ENCODE peak calls at places on chromosomes 5 and 9, in four cellular contexts. One of them, this sample, is unnamed.

GRCh38 chr5:130166839-130167490 is 262.7 kb downstream of the CHSY3 start:
- DNase-seq in GM10248: no peak
- DNase-seq in mammary epithelial cell: no peak
- DNase-seq in activated naive CD8-positive, alpha-beta T cell treated with anti-CD3 and anti-CD28 coated beads, Interleukin-2, amount 50 U/mL, for 24 hours: no peak
- DNase-seq in this sample: no peak

GRCh38 chr5:40550481-40550880 is 129.2 kb upstream of the PTGER4 start:
- DNase-seq in GM10248: no peak
- DNase-seq in mammary epithelial cell: no peak
- DNase-seq in activated naive CD8-positive, alpha-beta T cell treated with anti-CD3 and anti-CD28 coated beads, Interleukin-2, amount 50 U/mL, for 24 hours: no peak
- DNase-seq in this sample: no peak

GRCh38 chr5:172740483-172741205 is 30.4 kb downstream of the DUSP1 start:
- DNase-seq in GM10248: no peak
- DNase-seq in mammary epithelial cell: peak
- DNase-seq in activated naive CD8-positive, alpha-beta T cell treated with anti-CD3 and anti-CD28 coated beads, Interleukin-2, amount 50 U/mL, for 24 hours: no peak
- DNase-seq in this sample: no peak

GRCh38 chr9:19149230-19149629 is 21.9 kb upstream of the PLIN2 start:
- DNase-seq in GM10248: no peak
- DNase-seq in mammary epithelial cell: no peak
- DNase-seq in activated naive CD8-positive, alpha-beta T cell treated with anti-CD3 and anti-CD28 coated beads, Interleukin-2, amount 50 U/mL, for 24 hours: no peak
- DNase-seq in this sample: no peak

GRCh38 chr5:31986101-31986500 is 188.0 kb downstream of the GOLPH3 start:
- DNase-seq in GM10248: no peak
- DNase-seq in mammary epithelial cell: no peak
- DNase-seq in activated naive CD8-positive, alpha-beta T cell treated with anti-CD3 and anti-CD28 coated beads, Interleukin-2, amount 50 U/mL, for 24 hours: no peak
- DNase-seq in this sample: no peak

GRCh38 chr9:118991366-118992285 is 377.6 kb downstream of the BRINP1 start:
- DNase-seq in GM10248: no peak
- DNase-seq in mammary epithelial cell: peak
- DNase-seq in activated naive CD8-positive, alpha-beta T cell treated with anti-CD3 and anti-CD28 coated beads, Interleukin-2, amount 50 U/mL, for 24 hours: no peak
- DNase-seq in this sample: no peak

GRCh38 chr5:505946-506555 is 18.2 kb downstream of the SLC9A3 start:
- DNase-seq in GM10248: no peak
- DNase-seq in mammary epithelial cell: no peak
- DNase-seq in activated naive CD8-positive, alpha-beta T cell treated with anti-CD3 and anti-CD28 coated beads, Interleukin-2, amount 50 U/mL, for 24 hours: no peak
- DNase-seq in this sample: no peak

GRCh38 chr5:144060598-144060997 is 109.9 kb downstream of the YIPF5 start:
- DNase-seq in GM10248: no peak
- DNase-seq in mammary epithelial cell: peak
- DNase-seq in activated naive CD8-positive, alpha-beta T cell treated with anti-CD3 and anti-CD28 coated beads, Interleukin-2, amount 50 U/mL, for 24 hours: no peak
- DNase-seq in this sample: no peak

GRCh38 chr5:150341331-150341730 is 16.2 kb upstream of the TCOF1 start:
- DNase-seq in GM10248: no peak
- DNase-seq in mammary epithelial cell: no peak
- DNase-seq in activated naive CD8-positive, alpha-beta T cell treated with anti-CD3 and anti-CD28 coated beads, Interleukin-2, amount 50 U/mL, for 24 hours: no peak
- DNase-seq in this sample: peak

GRCh38 chr5:108548684-108549596 is 167.0 kb upstream of the FBXL17 start:
- DNase-seq in GM10248: no peak
- DNase-seq in mammary epithelial cell: no peak
- DNase-seq in activated naive CD8-positive, alpha-beta T cell treated with anti-CD3 and anti-CD28 coated beads, Interleukin-2, amount 50 U/mL, for 24 hours: no peak
- DNase-seq in this sample: no peak

GRCh38 chr9:137742698-137743097 is 123.9 kb downstream of the EHMT1 start:
- DNase-seq in GM10248: no peak
- DNase-seq in mammary epithelial cell: no peak
- DNase-seq in activated naive CD8-positive, alpha-beta T cell treated with anti-CD3 and anti-CD28 coated beads, Interleukin-2, amount 50 U/mL, for 24 hours: no peak
- DNase-seq in this sample: no peak

GRCh38 chr5:179431221-179431620 is 86.0 kb upstream of the ADAMTS2 start:
- DNase-seq in GM10248: no peak
- DNase-seq in mammary epithelial cell: no peak
- DNase-seq in activated naive CD8-positive, alpha-beta T cell treated with anti-CD3 and anti-CD28 coated beads, Interleukin-2, amount 50 U/mL, for 24 hours: no peak
- DNase-seq in this sample: no peak

GRCh38 chr9:124813496-124814177 is 36.7 kb downstream of the OLFML2A start:
- DNase-seq in GM10248: no peak
- DNase-seq in mammary epithelial cell: peak
- DNase-seq in activated naive CD8-positive, alpha-beta T cell treated with anti-CD3 and anti-CD28 coated beads, Interleukin-2, amount 50 U/mL, for 24 hours: no peak
- DNase-seq in this sample: no peak

GRCh38 chr5:64742821-64743220 is 25.7 kb downstream of the SREK1IP1 start:
- DNase-seq in GM10248: no peak
- DNase-seq in mammary epithelial cell: no peak
- DNase-seq in activated naive CD8-positive, alpha-beta T cell treated with anti-CD3 and anti-CD28 coated beads, Interleukin-2, amount 50 U/mL, for 24 hours: no peak
- DNase-seq in this sample: no peak

GRCh38 chr5:89372176-89372575 is 489.2 kb upstream of the MEF2C start:
- DNase-seq in GM10248: no peak
- DNase-seq in mammary epithelial cell: no peak
- DNase-seq in activated naive CD8-positive, alpha-beta T cell treated with anti-CD3 and anti-CD28 coated beads, Interleukin-2, amount 50 U/mL, for 24 hours: no peak
- DNase-seq in this sample: no peak

GRCh38 chr5:50553560-50553984 is 112.5 kb upstream of the EMB start:
- DNase-seq in GM10248: no peak
- DNase-seq in mammary epithelial cell: peak
- DNase-seq in activated naive CD8-positive, alpha-beta T cell treated with anti-CD3 and anti-CD28 coated beads, Interleukin-2, amount 50 U/mL, for 24 hours: no peak
- DNase-seq in this sample: no peak

GRCh38 chr5:164277720-164278119 is 772.3 kb downstream of the MAT2B start:
- DNase-seq in GM10248: no peak
- DNase-seq in mammary epithelial cell: peak
- DNase-seq in activated naive CD8-positive, alpha-beta T cell treated with anti-CD3 and anti-CD28 coated beads, Interleukin-2, amount 50 U/mL, for 24 hours: no peak
- DNase-seq in this sample: no peak

GRCh38 chr5:43694027-43694426 is 91.0 kb downstream of the NNT start:
- DNase-seq in GM10248: no peak
- DNase-seq in mammary epithelial cell: no peak
- DNase-seq in activated naive CD8-positive, alpha-beta T cell treated with anti-CD3 and anti-CD28 coated beads, Interleukin-2, amount 50 U/mL, for 24 hours: no peak
- DNase-seq in this sample: no peak

GRCh38 chr9:136840877-136841645 is 1.2 kb upstream of the AJM1 start:
- DNase-seq in GM10248: no peak
- DNase-seq in mammary epithelial cell: peak
- DNase-seq in activated naive CD8-positive, alpha-beta T cell treated with anti-CD3 and anti-CD28 coated beads, Interleukin-2, amount 50 U/mL, for 24 hours: no peak
- DNase-seq in this sample: peak

GRCh38 chr9:115208503-115208902 is 90.5 kb upstream of the TNC start:
- DNase-seq in GM10248: no peak
- DNase-seq in mammary epithelial cell: peak
- DNase-seq in activated naive CD8-positive, alpha-beta T cell treated with anti-CD3 and anti-CD28 coated beads, Interleukin-2, amount 50 U/mL, for 24 hours: no peak
- DNase-seq in this sample: no peak

GRCh38 chr5:93673555-93673954 is 67.8 kb downstream of the POU5F2 start:
- DNase-seq in GM10248: no peak
- DNase-seq in mammary epithelial cell: no peak
- DNase-seq in activated naive CD8-positive, alpha-beta T cell treated with anti-CD3 and anti-CD28 coated beads, Interleukin-2, amount 50 U/mL, for 24 hours: no peak
- DNase-seq in this sample: no peak

GRCh38 chr5:23506329-23507236 is 826 bp upstream of the PRDM9 start:
- DNase-seq in GM10248: no peak
- DNase-seq in mammary epithelial cell: no peak
- DNase-seq in activated naive CD8-positive, alpha-beta T cell treated with anti-CD3 and anti-CD28 coated beads, Interleukin-2, amount 50 U/mL, for 24 hours: no peak
- DNase-seq in this sample: peak

GRCh38 chr5:79562351-79563246 is 48.7 kb upstream of the HOMER1 start:
- DNase-seq in GM10248: no peak
- DNase-seq in mammary epithelial cell: peak
- DNase-seq in activated naive CD8-positive, alpha-beta T cell treated with anti-CD3 and anti-CD28 coated beads, Interleukin-2, amount 50 U/mL, for 24 hours: no peak
- DNase-seq in this sample: no peak

GRCh38 chr5:171893290-171893890 is 107.8 kb downstream of the SMIM23 start:
- DNase-seq in GM10248: no peak
- DNase-seq in mammary epithelial cell: no peak
- DNase-seq in activated naive CD8-positive, alpha-beta T cell treated with anti-CD3 and anti-CD28 coated beads, Interleukin-2, amount 50 U/mL, for 24 hours: no peak
- DNase-seq in this sample: no peak

GRCh38 chr5:81755320-81755719 is 4.4 kb upstream of the SSBP2 start:
- DNase-seq in GM10248: no peak
- DNase-seq in mammary epithelial cell: peak
- DNase-seq in activated naive CD8-positive, alpha-beta T cell treated with anti-CD3 and anti-CD28 coated beads, Interleukin-2, amount 50 U/mL, for 24 hours: no peak
- DNase-seq in this sample: no peak

GRCh38 chr9:121717141-121717749 is 65.8 kb downstream of the DAB2IP start:
- DNase-seq in GM10248: no peak
- DNase-seq in mammary epithelial cell: peak
- DNase-seq in activated naive CD8-positive, alpha-beta T cell treated with anti-CD3 and anti-CD28 coated beads, Interleukin-2, amount 50 U/mL, for 24 hours: no peak
- DNase-seq in this sample: no peak

GRCh38 chr5:141951341-141951781 is 6.6 kb downstream of the PCDH12 start:
- DNase-seq in GM10248: peak
- DNase-seq in mammary epithelial cell: no peak
- DNase-seq in activated naive CD8-positive, alpha-beta T cell treated with anti-CD3 and anti-CD28 coated beads, Interleukin-2, amount 50 U/mL, for 24 hours: peak
- DNase-seq in this sample: peak

GRCh38 chr5:177294632-177295031 is 8.9 kb downstream of the RAB24 start:
- DNase-seq in GM10248: no peak
- DNase-seq in mammary epithelial cell: no peak
- DNase-seq in activated naive CD8-positive, alpha-beta T cell treated with anti-CD3 and anti-CD28 coated beads, Interleukin-2, amount 50 U/mL, for 24 hours: no peak
- DNase-seq in this sample: no peak